ENCODE peak calls at places on chromosomes 12 and 14, in ten cellular contexts. One of them, this sample, is unnamed.

GRCh38 chr12:243381-243780 is 19.3 kb downstream of the SLC6A13 start:
- DNase-seq in lower lobe of right lung: no peak
- DNase-seq in A673: no peak
- DNase-seq in Panc1: no peak
- DNase-seq in CD4-positive, CD25-positive, alpha-beta regulatory T cell: no peak
- DNase-seq in pancreas: no peak
- DNase-seq in PC-3: no peak
- DNase-seq in cardiac muscle cell: no peak
- DNase-seq in neural progenitor cell: no peak
- DNase-seq in astrocyte of the spinal cord: no peak
- DNase-seq in this sample: no peak

GRCh38 chr14:60648934-60649814 is at the start of gene SIX1:
- DNase-seq in lower lobe of right lung: peak; percentile 76
- DNase-seq in cardiac muscle cell: peak; percentile 91
- DNase-seq in pancreas: peak; percentile 85
- DNase-seq in A673: peak; percentile 94
- DNase-seq in CD4-positive, CD25-positive, alpha-beta regulatory T cell: no peak
- DNase-seq in Panc1: no peak
- DNase-seq in PC-3: peak; percentile 97
- DNase-seq in astrocyte of the spinal cord: peak; percentile 95
- DNase-seq in neural progenitor cell: peak; percentile 96
- DNase-seq in this sample: no peak

GRCh38 chr14:64082837-64083236 is 211.3 kb downstream of the ESR2 start:
- DNase-seq in lower lobe of right lung: no peak
- DNase-seq in Panc1: no peak
- DNase-seq in cardiac muscle cell: peak; percentile 79
- DNase-seq in pancreas: no peak
- DNase-seq in neural progenitor cell: no peak
- DNase-seq in PC-3: no peak
- DNase-seq in CD4-positive, CD25-positive, alpha-beta regulatory T cell: no peak
- DNase-seq in astrocyte of the spinal cord: peak; percentile 45
- DNase-seq in A673: no peak
- DNase-seq in this sample: no peak

GRCh38 chr12:116556964-116557706 is 2.0 kb upstream of the MAP1LC3B2 start:
- DNase-seq in PC-3: no peak
- DNase-seq in A673: no peak
- DNase-seq in neural progenitor cell: no peak
- DNase-seq in cardiac muscle cell: peak; percentile 59
- DNase-seq in CD4-positive, CD25-positive, alpha-beta regulatory T cell: no peak
- DNase-seq in Panc1: no peak
- DNase-seq in lower lobe of right lung: no peak
- DNase-seq in astrocyte of the spinal cord: no peak
- DNase-seq in pancreas: no peak
- DNase-seq in this sample: no peak

GRCh38 chr12:27474344-27474743 is 27.8 kb downstream of the SMCO2 start:
- DNase-seq in cardiac muscle cell: peak; percentile 66
- DNase-seq in pancreas: no peak
- DNase-seq in lower lobe of right lung: no peak
- DNase-seq in A673: no peak
- DNase-seq in astrocyte of the spinal cord: peak; percentile 87
- DNase-seq in neural progenitor cell: no peak
- DNase-seq in PC-3: peak; percentile 82
- DNase-seq in CD4-positive, CD25-positive, alpha-beta regulatory T cell: no peak
- DNase-seq in Panc1: no peak
- DNase-seq in this sample: no peak

GRCh38 chr12:50174971-50175715 is 8.0 kb upstream of the CERS5 start:
- DNase-seq in pancreas: no peak
- DNase-seq in Panc1: peak; percentile 53
- DNase-seq in lower lobe of right lung: no peak
- DNase-seq in A673: peak; percentile 86
- DNase-seq in cardiac muscle cell: peak; percentile 88
- DNase-seq in PC-3: peak; percentile 88
- DNase-seq in neural progenitor cell: peak; percentile 83
- DNase-seq in astrocyte of the spinal cord: peak; percentile 86
- DNase-seq in CD4-positive, CD25-positive, alpha-beta regulatory T cell: peak; percentile 70
- DNase-seq in this sample: peak; percentile 79

GRCh38 chr14:57871487-57872080 is 5.7 kb upstream of the SLC35F4 start:
- DNase-seq in A673: peak; percentile 90
- DNase-seq in pancreas: no peak
- DNase-seq in lower lobe of right lung: no peak
- DNase-seq in astrocyte of the spinal cord: peak; percentile 77
- DNase-seq in Panc1: peak; percentile 43
- DNase-seq in cardiac muscle cell: peak; percentile 70
- DNase-seq in CD4-positive, CD25-positive, alpha-beta regulatory T cell: no peak
- DNase-seq in neural progenitor cell: peak; percentile 75
- DNase-seq in PC-3: peak; percentile 93
- DNase-seq in this sample: no peak

GRCh38 chr12:125149160-125150108 is 84.2 kb downstream of the AACS start:
- DNase-seq in lower lobe of right lung: no peak
- DNase-seq in neural progenitor cell: no peak
- DNase-seq in A673: no peak
- DNase-seq in pancreas: no peak
- DNase-seq in cardiac muscle cell: no peak
- DNase-seq in Panc1: no peak
- DNase-seq in CD4-positive, CD25-positive, alpha-beta regulatory T cell: no peak
- DNase-seq in astrocyte of the spinal cord: no peak
- DNase-seq in PC-3: no peak
- DNase-seq in this sample: no peak

GRCh38 chr14:29900609-29901350 is 26.9 kb downstream of the PRKD1 start:
- DNase-seq in cardiac muscle cell: no peak
- DNase-seq in neural progenitor cell: no peak
- DNase-seq in pancreas: no peak
- DNase-seq in astrocyte of the spinal cord: peak; percentile 8
- DNase-seq in CD4-positive, CD25-positive, alpha-beta regulatory T cell: no peak
- DNase-seq in lower lobe of right lung: no peak
- DNase-seq in PC-3: no peak
- DNase-seq in A673: no peak
- DNase-seq in Panc1: no peak
- DNase-seq in this sample: no peak

GRCh38 chr12:95102916-95103671 is 29.7 kb upstream of the NR2C1 start:
- DNase-seq in Panc1: peak; percentile 90
- DNase-seq in cardiac muscle cell: peak; percentile 31
- DNase-seq in lower lobe of right lung: no peak
- DNase-seq in CD4-positive, CD25-positive, alpha-beta regulatory T cell: peak; percentile 9
- DNase-seq in A673: peak; percentile 87
- DNase-seq in astrocyte of the spinal cord: peak; percentile 89
- DNase-seq in neural progenitor cell: no peak
- DNase-seq in pancreas: no peak
- DNase-seq in PC-3: peak; percentile 99
- DNase-seq in this sample: no peak

GRCh38 chr12:26298785-26299621 is 103.6 kb downstream of the SSPN start:
- DNase-seq in astrocyte of the spinal cord: peak; percentile 89
- DNase-seq in cardiac muscle cell: peak; percentile 72
- DNase-seq in neural progenitor cell: no peak
- DNase-seq in lower lobe of right lung: no peak
- DNase-seq in pancreas: no peak
- DNase-seq in PC-3: peak; percentile 95
- DNase-seq in CD4-positive, CD25-positive, alpha-beta regulatory T cell: peak; percentile 28
- DNase-seq in A673: peak; percentile 74
- DNase-seq in Panc1: peak; percentile 97
- DNase-seq in this sample: no peak

GRCh38 chr14:70811065-70811464 is 1.8 kb upstream of the MAP3K9 start:
- DNase-seq in lower lobe of right lung: no peak
- DNase-seq in Panc1: no peak
- DNase-seq in astrocyte of the spinal cord: no peak
- DNase-seq in PC-3: peak; percentile 58
- DNase-seq in A673: no peak
- DNase-seq in neural progenitor cell: no peak
- DNase-seq in pancreas: no peak
- DNase-seq in CD4-positive, CD25-positive, alpha-beta regulatory T cell: no peak
- DNase-seq in cardiac muscle cell: no peak
- DNase-seq in this sample: no peak
- H3K4me3 ChIP-seq in lower lobe of right lung: no peak overlapping the region
- H3K4me3 ChIP-seq in Panc1: peak overlapping the region; percentile 89
- H3K4me3 ChIP-seq in astrocyte of the spinal cord: no peak overlapping the region
- H3K4me3 ChIP-seq in PC-3: peak overlapping the region; percentile 83
- H3K4me3 ChIP-seq in A673: no peak overlapping the region
- H3K4me3 ChIP-seq in neural progenitor cell: peak overlapping the region; percentile 79
- H3K4me3 ChIP-seq in pancreas: no peak overlapping the region
- H3K4me3 ChIP-seq in CD4-positive, CD25-positive, alpha-beta regulatory T cell: no peak overlapping the region
- H3K4me3 ChIP-seq in cardiac muscle cell: no peak overlapping the region
- H3K4me3 ChIP-seq in this sample: no peak overlapping the region

GRCh38 chr14:93343797-93344196 is 3.2 kb upstream of the COX8C start:
- DNase-seq in neural progenitor cell: peak; percentile 60
- DNase-seq in Panc1: no peak
- DNase-seq in A673: peak; percentile 10
- DNase-seq in PC-3: no peak
- DNase-seq in pancreas: no peak
- DNase-seq in lower lobe of right lung: no peak
- DNase-seq in astrocyte of the spinal cord: no peak
- DNase-seq in CD4-positive, CD25-positive, alpha-beta regulatory T cell: no peak
- DNase-seq in cardiac muscle cell: no peak
- DNase-seq in this sample: no peak
- H3K4me3 ChIP-seq in neural progenitor cell: no peak overlapping the region
- H3K4me3 ChIP-seq in Panc1: no peak overlapping the region
- H3K4me3 ChIP-seq in A673: no peak overlapping the region
- H3K4me3 ChIP-seq in PC-3: no peak overlapping the region
- H3K4me3 ChIP-seq in pancreas: no peak overlapping the region
- H3K4me3 ChIP-seq in lower lobe of right lung: no peak overlapping the region
- H3K4me3 ChIP-seq in astrocyte of the spinal cord: no peak overlapping the region
- H3K4me3 ChIP-seq in CD4-positive, CD25-positive, alpha-beta regulatory T cell: no peak overlapping the region
- H3K4me3 ChIP-seq in cardiac muscle cell: no peak overlapping the region
- H3K4me3 ChIP-seq in this sample: no peak overlapping the region

DNA sequence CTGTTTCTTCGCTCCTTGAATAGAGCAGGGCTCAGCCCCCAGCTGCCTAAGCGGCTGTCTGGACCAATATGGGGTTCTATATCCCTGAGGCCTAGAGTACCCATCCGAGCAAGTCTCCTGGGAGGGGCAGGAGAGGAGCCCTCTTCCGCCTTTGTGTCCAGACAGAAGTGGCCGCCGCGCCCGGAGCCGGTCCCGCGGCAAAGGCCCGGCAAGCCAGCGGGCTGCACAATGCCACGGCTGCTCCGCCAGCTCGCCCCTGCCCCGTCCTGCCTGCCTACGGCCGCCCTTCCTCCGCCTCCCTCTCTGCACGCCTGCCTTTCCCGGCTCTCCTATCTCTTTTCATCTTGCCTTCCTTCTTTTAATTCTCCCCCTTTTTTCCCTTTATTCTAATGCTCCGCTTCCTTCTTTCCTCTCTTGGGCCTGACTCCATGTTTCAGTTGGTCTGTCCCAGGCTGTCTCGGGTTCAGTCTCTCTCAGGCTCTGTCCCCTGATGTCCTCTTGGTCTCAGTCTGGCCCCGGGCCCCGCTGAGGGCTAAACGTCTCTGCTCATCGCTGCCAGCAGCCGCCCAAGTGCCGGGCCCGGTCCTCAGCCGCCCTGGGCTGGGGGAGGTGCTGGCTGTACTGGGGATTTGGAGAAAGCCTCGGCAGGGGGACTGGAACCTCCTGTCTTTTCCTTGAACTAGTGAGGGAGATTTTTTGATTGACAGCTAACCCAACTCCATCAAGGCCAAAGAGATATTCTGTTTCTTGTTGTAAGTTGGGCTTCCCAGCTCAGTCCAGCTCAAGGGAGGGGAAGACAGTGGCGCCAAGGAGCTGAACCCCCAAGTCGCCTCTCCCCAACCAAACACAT is 2.4 kb upstream of the HOXC9 start:
- DNase-seq in cardiac muscle cell: no peak
- DNase-seq in CD4-positive, CD25-positive, alpha-beta regulatory T cell: no peak
- DNase-seq in Panc1: no peak
- DNase-seq in PC-3: no peak
- DNase-seq in pancreas: no peak
- DNase-seq in neural progenitor cell: no peak
- DNase-seq in lower lobe of right lung: no peak
- DNase-seq in astrocyte of the spinal cord: no peak
- DNase-seq in A673: peak; percentile 56
- DNase-seq in this sample: no peak
- H3K4me3 ChIP-seq in cardiac muscle cell: no peak overlapping the region
- H3K4me3 ChIP-seq in CD4-positive, CD25-positive, alpha-beta regulatory T cell: no peak overlapping the region
- H3K4me3 ChIP-seq in Panc1: peak overlapping the region; percentile 66
- H3K4me3 ChIP-seq in PC-3: peak overlapping the region; percentile 43
- H3K4me3 ChIP-seq in pancreas: no peak overlapping the region
- H3K4me3 ChIP-seq in neural progenitor cell: no peak overlapping the region
- H3K4me3 ChIP-seq in lower lobe of right lung: no peak overlapping the region
- H3K4me3 ChIP-seq in astrocyte of the spinal cord: no peak overlapping the region
- H3K4me3 ChIP-seq in A673: peak overlapping the region; percentile 70
- H3K4me3 ChIP-seq in this sample: no peak overlapping the region

DNA sequence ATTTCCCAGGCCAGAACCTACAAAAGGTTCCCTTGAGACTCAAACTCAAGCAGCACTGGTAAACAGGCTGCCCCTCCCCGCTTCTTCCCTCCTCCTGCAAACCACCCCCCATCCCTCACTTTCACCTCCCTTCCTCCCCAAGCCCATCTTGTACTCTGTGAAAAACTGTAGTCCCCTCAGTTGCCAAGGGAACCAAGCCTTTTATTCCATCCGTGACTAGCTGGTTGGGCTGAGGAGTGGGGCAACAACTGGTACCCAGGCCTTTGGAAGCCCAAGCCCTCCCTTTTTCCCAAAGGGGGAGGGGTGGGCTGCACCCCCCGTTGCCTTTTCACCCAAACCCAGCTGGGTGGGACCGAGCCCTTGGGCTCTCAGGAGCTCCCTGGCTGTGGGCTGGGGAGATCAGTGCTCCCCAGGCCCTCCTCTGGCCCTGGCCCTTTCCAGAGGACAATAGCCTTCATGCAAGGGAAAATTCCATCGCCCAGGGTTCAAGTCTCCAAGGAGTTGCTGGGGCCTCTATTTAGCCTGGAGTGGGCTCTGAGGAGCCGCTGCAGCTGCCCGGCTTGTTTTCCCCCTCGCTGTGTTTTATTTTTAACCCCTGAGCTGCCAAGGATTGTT is 61.9 kb downstream of the ZFP36L1 start:
- DNase-seq in neural progenitor cell: peak; percentile 79
- DNase-seq in A673: no peak
- DNase-seq in CD4-positive, CD25-positive, alpha-beta regulatory T cell: no peak
- DNase-seq in Panc1: no peak
- DNase-seq in pancreas: no peak
- DNase-seq in astrocyte of the spinal cord: no peak
- DNase-seq in lower lobe of right lung: no peak
- DNase-seq in PC-3: no peak
- DNase-seq in cardiac muscle cell: no peak
- DNase-seq in this sample: no peak
- H3K4me3 ChIP-seq in neural progenitor cell: peak overlapping the region; percentile 4
- H3K4me3 ChIP-seq in A673: no peak overlapping the region
- H3K4me3 ChIP-seq in CD4-positive, CD25-positive, alpha-beta regulatory T cell: no peak overlapping the region
- H3K4me3 ChIP-seq in Panc1: no peak overlapping the region
- H3K4me3 ChIP-seq in pancreas: no peak overlapping the region
- H3K4me3 ChIP-seq in astrocyte of the spinal cord: no peak overlapping the region
- H3K4me3 ChIP-seq in lower lobe of right lung: no peak overlapping the region
- H3K4me3 ChIP-seq in PC-3: no peak overlapping the region
- H3K4me3 ChIP-seq in cardiac muscle cell: no peak overlapping the region
- H3K4me3 ChIP-seq in this sample: no peak overlapping the region

DNA sequence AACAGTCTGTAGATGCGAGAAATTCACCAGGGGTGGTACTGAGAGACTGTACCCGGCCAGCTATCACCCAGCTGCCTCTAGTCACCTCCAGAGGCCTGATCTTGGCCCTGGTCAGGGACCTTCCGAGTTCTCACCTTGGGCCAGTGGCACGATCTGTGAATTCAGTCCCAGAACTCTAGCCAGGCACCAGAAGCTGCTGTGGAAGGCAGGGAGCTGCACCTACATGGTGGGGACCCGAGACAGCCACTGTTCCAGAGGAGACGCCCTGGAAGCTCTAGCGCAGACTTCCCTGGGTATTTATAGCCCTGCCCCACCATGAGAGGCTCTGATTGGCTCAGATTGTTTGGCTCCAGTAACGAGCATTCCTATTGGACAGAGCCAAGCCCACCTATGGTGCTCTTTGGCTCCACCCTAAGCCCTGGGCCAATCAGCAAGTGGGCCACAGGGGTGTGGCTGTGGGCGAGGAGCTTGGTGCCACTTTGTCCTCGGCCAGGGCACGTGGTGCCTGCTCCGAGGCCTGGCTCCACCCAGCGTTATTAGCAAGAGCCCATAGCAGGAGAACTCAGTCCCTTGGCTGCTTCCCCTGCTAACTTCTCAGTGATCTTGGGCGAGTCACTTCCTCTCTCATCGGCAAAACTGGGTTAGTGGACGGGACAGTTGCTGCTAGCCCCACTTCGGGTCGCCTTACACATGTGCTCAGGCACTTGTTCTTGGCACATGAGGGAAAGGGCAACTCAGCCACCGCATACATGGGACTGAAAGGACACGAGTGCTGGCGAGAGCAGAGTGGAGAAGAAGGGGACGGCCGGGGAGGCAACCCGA is 89.0 kb upstream of the BCL11B start:
- DNase-seq in lower lobe of right lung: no peak
- DNase-seq in pancreas: no peak
- DNase-seq in neural progenitor cell: no peak
- DNase-seq in CD4-positive, CD25-positive, alpha-beta regulatory T cell: no peak
- DNase-seq in PC-3: peak; percentile 15
- DNase-seq in cardiac muscle cell: no peak
- DNase-seq in astrocyte of the spinal cord: no peak
- DNase-seq in A673: peak; percentile 22
- DNase-seq in Panc1: no peak
- DNase-seq in this sample: no peak
- H3K4me3 ChIP-seq in lower lobe of right lung: no peak overlapping the region
- H3K4me3 ChIP-seq in pancreas: no peak overlapping the region
- H3K4me3 ChIP-seq in neural progenitor cell: no peak overlapping the region
- H3K4me3 ChIP-seq in CD4-positive, CD25-positive, alpha-beta regulatory T cell: no peak overlapping the region
- H3K4me3 ChIP-seq in PC-3: no peak overlapping the region
- H3K4me3 ChIP-seq in cardiac muscle cell: no peak overlapping the region
- H3K4me3 ChIP-seq in astrocyte of the spinal cord: no peak overlapping the region
- H3K4me3 ChIP-seq in A673: no peak overlapping the region
- H3K4me3 ChIP-seq in Panc1: no peak overlapping the region
- H3K4me3 ChIP-seq in this sample: no peak overlapping the region

This sample was measured in SK-N-MC.